ENCODE peak calls at places on chromosomes 3 and 15, in five cellular contexts. T is OCI-LY7, B is psoas muscle, Z is AG09309, P is pancreas. E is an unnamed sample.

GRCh38 chr3:129507181-129507831 is 21.1 kb upstream of the RHO start:
- DNase-seq in T (no peak), B (no peak), Z (no peak), P (no peak), E (no peak)

GRCh38 chr3:50128001-50128400 is 27.1 kb upstream of the SEMA3F start:
- DNase-seq in T (no peak), Z (no peak), P (no peak), B (no peak), E (no peak)

GRCh38 chr3:64853456-64853855 is 165.7 kb upstream of the ADAMTS9 start:
- DNase-seq in P (no peak), Z (no peak), B (no peak), T (no peak), E (no peak)

GRCh38 chr3:31562525-31562924 is 29.8 kb downstream of the STT3B start:
- DNase-seq in B (no peak), Z (no peak), P (no peak), T (peak; percentile 23), E (no peak)

GRCh38 chr3:52844290-52844985 is 9.6 kb upstream of the MUSTN1 start:
- DNase-seq in T (no peak), B (no peak), Z (no peak), P (no peak), E (no peak)

GRCh38 chr3:138456961-138457862 is 22.8 kb downstream of the ESYT3 start:
- DNase-seq in P (no peak), B (no peak), T (no peak), Z (no peak), E (no peak)

GRCh38 chr3:171283248-171284222 is 176.7 kb downstream of the TNIK start:
- DNase-seq in P (no peak), T (no peak), B (no peak), Z (no peak), E (no peak)

GRCh38 chr3:40287248-40287647 is 22.3 kb upstream of the EIF1B start:
- DNase-seq in B (no peak), T (no peak), Z (no peak), P (no peak), E (no peak)

GRCh38 chr3:39870706-39871105 is 61.3 kb downstream of the MYRIP start:
- DNase-seq in T (no peak), P (no peak), Z (no peak), B (no peak), E (no peak)

GRCh38 chr15:23497710-23498111 is 50.7 kb upstream of the GOLGA6L2 start:
- DNase-seq in P (no peak), Z (no peak), T (peak; percentile 12), B (no peak), E (no peak)

GRCh38 chr3:17307889-17308288 is 423.1 kb downstream of the PLCL2 start:
- DNase-seq in P (no peak), T (no peak), B (no peak), Z (no peak), E (no peak)

GRCh38 chr3:113063126-113063894 is 72.5 kb downstream of the GTPBP8 start:
- DNase-seq in P (no peak), B (no peak), T (no peak), Z (no peak), E (no peak)

GRCh38 chr3:130093741-130094391 is 12.2 kb downstream of the ALG1L2 start:
- DNase-seq in Z (no peak), B (no peak), P (no peak), T (peak; percentile 77), E (no peak)

GRCh38 chr3:60917136-60917535 is 334.1 kb downstream of the FHIT start:
- DNase-seq in Z (no peak), P (no peak), B (no peak), T (no peak), E (no peak)

GRCh38 chr15:90553248-90553745 is 23.6 kb downstream of the CRTC3 start:
- DNase-seq in Z (peak; percentile 78), B (no peak), T (no peak), P (no peak), E (no peak)
- H3K4me3 ChIP-seq in Z (no peak overlapping the region), B (peak overlapping the region; percentile 43), T (no peak overlapping the region), P (no peak overlapping the region), E (no peak overlapping the region)

DNA sequence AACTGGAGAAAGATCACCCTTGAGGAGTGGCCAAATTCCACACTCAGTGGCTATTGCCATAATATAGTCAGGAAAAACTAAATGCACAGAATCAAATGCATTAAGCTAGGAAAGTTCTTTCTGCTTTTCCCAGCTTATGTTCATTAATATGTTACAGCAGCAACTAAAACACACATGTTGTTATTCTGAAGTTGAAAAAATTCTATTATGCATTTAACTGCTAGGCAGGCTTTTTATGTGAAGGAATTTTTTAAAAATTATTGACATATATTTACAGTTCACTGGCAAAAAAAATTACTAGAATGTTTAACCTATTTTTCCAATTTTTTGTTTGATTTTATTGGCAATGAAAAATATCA is 135.2 kb upstream of the IL12A start:
- DNase-seq in Z (no peak), B (no peak), T (no peak), P (no peak), E (no peak)
- H3K4me3 ChIP-seq in Z (no peak overlapping the region), B (peak overlapping the region; percentile 73), T (no peak overlapping the region), P (no peak overlapping the region), E (no peak overlapping the region)

GRCh38 chr15:60477164-60477563 is 1.8 kb downstream of the ICE2 start:
- DNase-seq in T (no peak), B (no peak), P (no peak), Z (no peak), E (no peak)
- H3K4me3 ChIP-seq in T (peak overlapping the region; percentile 77), B (peak overlapping the region; percentile 89), P (no peak overlapping the region), Z (no peak overlapping the region), E (no peak overlapping the region)

GRCh38 chr15:68980786-68981185 is 33.7 kb upstream of the NOX5 start:
- DNase-seq in P (no peak), T (no peak), Z (no peak), B (no peak), E (no peak)
- H3K4me3 ChIP-seq in P (no peak overlapping the region), T (no peak overlapping the region), Z (no peak overlapping the region), B (no peak overlapping the region), E (no peak overlapping the region)

GRCh38 chr3:112032377-112032776 is 2.2 kb upstream of the TMPRSS7 start:
- DNase-seq in P (no peak), T (no peak), Z (no peak), B (no peak), E (no peak)
- H3K4me3 ChIP-seq in P (no peak overlapping the region), T (no peak overlapping the region), Z (no peak overlapping the region), B (no peak overlapping the region), E (no peak overlapping the region)

DNA sequence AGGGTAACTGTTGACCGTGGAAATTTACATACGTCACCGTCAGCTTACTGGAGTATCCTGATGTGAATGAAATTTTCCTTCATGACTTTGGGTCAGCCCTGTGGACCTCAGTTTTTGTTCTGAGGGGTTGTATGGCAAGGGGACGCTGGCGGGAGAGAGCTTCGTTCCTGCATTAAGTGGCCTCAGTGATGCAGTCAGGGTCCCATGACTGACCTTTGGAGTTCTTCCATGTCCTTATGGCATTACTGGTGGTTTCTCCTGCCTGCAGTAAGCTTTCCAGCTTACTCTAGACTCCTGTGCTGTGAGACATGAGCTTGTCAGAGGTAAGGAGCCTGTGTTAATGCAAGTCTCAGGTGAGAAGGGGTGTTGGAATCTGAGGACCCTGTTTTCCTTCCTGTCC is 1.8 kb downstream of the CD276 start:
- DNase-seq in P (no peak), T (no peak), B (no peak), Z (no peak), E (no peak)
- H3K4me3 ChIP-seq in P (no peak overlapping the region), T (no peak overlapping the region), B (peak overlapping the region; percentile 90), Z (peak overlapping the region; percentile 69), E (no peak overlapping the region)

GRCh38 chr15:101447561-101448071 is 41.9 kb downstream of the PCSK6 start:
- DNase-seq in B (no peak), Z (no peak), T (no peak), P (no peak), E (no peak)
- H3K4me3 ChIP-seq in B (no peak overlapping the region), Z (no peak overlapping the region), T (no peak overlapping the region), P (no peak overlapping the region), E (no peak overlapping the region)

GRCh38 chr3:73041537-73041936 is 19.9 kb upstream of the EBLN2 start:
- DNase-seq in Z (no peak), T (no peak), B (no peak), P (no peak), E (no peak)
- H3K4me3 ChIP-seq in Z (no peak overlapping the region), T (no peak overlapping the region), B (no peak overlapping the region), P (no peak overlapping the region), E (no peak overlapping the region)

DNA sequence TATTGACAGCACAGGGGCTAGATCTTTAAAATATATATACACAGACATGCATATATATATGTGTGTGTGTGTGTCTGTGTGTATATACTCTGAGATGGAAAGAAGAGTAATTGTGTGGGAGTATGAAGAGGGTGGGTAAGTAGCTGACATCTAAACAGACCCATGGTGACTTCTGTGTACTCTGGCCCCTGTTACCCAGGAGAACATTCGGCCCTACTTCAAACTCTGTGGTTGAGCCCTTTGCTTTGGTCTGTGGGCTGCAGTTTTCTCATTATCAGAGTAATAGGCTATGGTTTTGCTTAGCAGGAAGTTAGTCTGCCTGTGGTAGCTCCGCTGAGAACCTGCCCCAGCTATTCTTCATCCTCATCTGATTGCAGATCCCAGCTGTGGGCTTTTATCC is 141.4 kb downstream of the RBPMS2 start:
- DNase-seq in B (no peak), P (no peak), Z (no peak), T (no peak), E (no peak)
- H3K4me3 ChIP-seq in B (no peak overlapping the region), P (no peak overlapping the region), Z (no peak overlapping the region), T (no peak overlapping the region), E (no peak overlapping the region)

GRCh38 chr3:27729748-27730611 is 7.9 kb upstream of the EOMES start:
- DNase-seq in Z (no peak), B (no peak), P (no peak), T (no peak), E (no peak)
- H3K4me3 ChIP-seq in Z (peak overlapping the region; percentile 18), B (peak overlapping the region; percentile 24), P (no peak overlapping the region), T (no peak overlapping the region), E (no peak overlapping the region)